ENCODE peak calls at places on chromosomes 3 and 15, in nine cellular contexts. One of them, this sample, is unnamed.

GRCh38 chr15:69820819-69821218 is 276.9 kb downstream of the TLE3 start:
- DNase-seq in tibial nerve: no peak
- DNase-seq in sigmoid colon: no peak
- DNase-seq in lower leg skin: no peak
- DNase-seq in A549: no peak
- DNase-seq in ovary: no peak
- DNase-seq in NB4: no peak
- DNase-seq in testis: no peak
- DNase-seq in heart left ventricle: no peak
- DNase-seq in this sample: no peak

GRCh38 chr3:85781806-85782205 is 823.0 kb downstream of the CADM2 start:
- DNase-seq in tibial nerve: no peak
- DNase-seq in sigmoid colon: no peak
- DNase-seq in lower leg skin: no peak
- DNase-seq in A549: no peak
- DNase-seq in ovary: no peak
- DNase-seq in NB4: no peak
- DNase-seq in testis: no peak
- DNase-seq in heart left ventricle: no peak
- DNase-seq in this sample: no peak

GRCh38 chr3:158452324-158452723 is 118.7 kb upstream of the MLF1 start:
- DNase-seq in tibial nerve: no peak
- DNase-seq in sigmoid colon: no peak
- DNase-seq in lower leg skin: no peak
- DNase-seq in A549: no peak
- DNase-seq in ovary: no peak
- DNase-seq in NB4: no peak
- DNase-seq in testis: no peak
- DNase-seq in heart left ventricle: no peak
- DNase-seq in this sample: no peak

GRCh38 chr15:37995461-37996347 is 61.3 kb downstream of the TMCO5A start:
- DNase-seq in tibial nerve: no peak
- DNase-seq in sigmoid colon: no peak
- DNase-seq in lower leg skin: no peak
- DNase-seq in A549: peak
- DNase-seq in ovary: no peak
- DNase-seq in NB4: peak
- DNase-seq in testis: peak
- DNase-seq in heart left ventricle: no peak
- DNase-seq in this sample: no peak

GRCh38 chr15:90159213-90159612 is 41.9 kb upstream of the SEMA4B start:
- DNase-seq in tibial nerve: no peak
- DNase-seq in sigmoid colon: no peak
- DNase-seq in lower leg skin: no peak
- DNase-seq in A549: no peak
- DNase-seq in ovary: no peak
- DNase-seq in NB4: no peak
- DNase-seq in testis: no peak
- DNase-seq in heart left ventricle: no peak
- DNase-seq in this sample: no peak

GRCh38 chr15:101526442-101526841 is 36.9 kb upstream of the PCSK6 start:
- DNase-seq in tibial nerve: no peak
- DNase-seq in sigmoid colon: no peak
- DNase-seq in lower leg skin: no peak
- DNase-seq in A549: no peak
- DNase-seq in ovary: no peak
- DNase-seq in NB4: no peak
- DNase-seq in testis: no peak
- DNase-seq in heart left ventricle: no peak
- DNase-seq in this sample: no peak

GRCh38 chr3:5731100-5731499 is 543.6 kb downstream of the EDEM1 start:
- DNase-seq in tibial nerve: no peak
- DNase-seq in sigmoid colon: no peak
- DNase-seq in lower leg skin: no peak
- DNase-seq in A549: peak
- DNase-seq in ovary: no peak
- DNase-seq in NB4: peak
- DNase-seq in testis: peak
- DNase-seq in heart left ventricle: no peak
- DNase-seq in this sample: no peak

GRCh38 chr3:170037463-170038433 is at the start of gene GPR160:
- DNase-seq in tibial nerve: peak
- DNase-seq in sigmoid colon: no peak
- DNase-seq in lower leg skin: peak
- DNase-seq in A549: peak
- DNase-seq in ovary: peak
- DNase-seq in NB4: peak
- DNase-seq in testis: peak
- DNase-seq in heart left ventricle: peak
- DNase-seq in this sample: peak

GRCh38 chr3:41579861-41580260 is 380.6 kb downstream of the CTNNB1 start:
- DNase-seq in tibial nerve: no peak
- DNase-seq in sigmoid colon: no peak
- DNase-seq in lower leg skin: no peak
- DNase-seq in A549: no peak
- DNase-seq in ovary: no peak
- DNase-seq in NB4: no peak
- DNase-seq in testis: no peak
- DNase-seq in heart left ventricle: no peak
- DNase-seq in this sample: no peak

GRCh38 chr15:59160880-59161593 is 45.6 kb upstream of the LDHAL6B start:
- DNase-seq in tibial nerve: no peak
- DNase-seq in sigmoid colon: no peak
- DNase-seq in lower leg skin: no peak
- DNase-seq in A549: peak
- DNase-seq in ovary: no peak
- DNase-seq in NB4: peak
- DNase-seq in testis: peak
- DNase-seq in heart left ventricle: no peak
- DNase-seq in this sample: no peak

DNA sequence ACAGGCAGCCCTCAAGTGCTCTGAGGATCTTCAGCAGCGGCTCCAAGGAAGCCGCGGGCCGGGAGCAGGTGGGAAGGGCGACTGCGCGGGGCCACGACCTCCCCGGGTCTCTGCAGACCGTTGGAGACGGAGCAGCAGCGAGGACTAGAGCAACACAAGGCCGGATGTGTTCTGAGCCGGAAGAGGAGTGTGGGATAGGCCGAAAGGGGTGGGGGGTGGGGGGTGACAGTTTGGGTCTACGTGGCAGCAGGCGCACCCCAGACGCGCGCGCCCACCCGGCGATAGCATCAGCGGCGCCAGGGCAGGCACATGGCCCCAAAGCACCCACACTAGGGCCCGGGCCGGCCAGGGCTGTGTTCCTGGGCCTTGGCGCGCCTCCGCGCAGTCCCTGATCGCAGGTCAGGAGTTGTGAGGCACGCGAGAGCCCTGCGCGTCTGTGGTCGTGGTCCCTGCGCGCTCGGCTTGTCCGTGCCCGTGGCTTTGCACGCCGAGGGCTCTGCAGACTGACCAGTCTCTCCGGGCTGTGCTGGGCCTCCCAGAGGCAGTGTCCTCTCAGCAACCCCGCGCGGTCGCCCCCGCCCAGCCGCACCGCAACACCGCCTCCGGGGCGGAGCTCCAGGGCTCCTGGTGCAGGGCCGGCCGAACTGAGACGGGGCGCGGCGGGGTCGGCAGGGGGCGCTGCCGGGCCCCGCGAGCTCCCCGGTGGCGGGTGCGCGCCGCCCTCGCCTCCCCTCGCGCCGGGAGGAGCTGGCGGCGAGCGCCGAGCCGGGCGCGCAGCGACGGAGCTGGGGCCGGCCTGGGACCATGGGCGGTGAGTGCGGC is at the start of gene PXYLP1:
- DNase-seq in tibial nerve: peak
- DNase-seq in sigmoid colon: peak
- DNase-seq in lower leg skin: peak
- DNase-seq in A549: peak
- DNase-seq in ovary: peak
- DNase-seq in NB4: peak
- DNase-seq in testis: peak
- DNase-seq in heart left ventricle: peak
- DNase-seq in this sample: peak
- TF ChIP-seq POLR2A in tibial nerve: peak
- TF ChIP-seq POLR2A in sigmoid colon: peak
- TF ChIP-seq POLR2A in lower leg skin: no peak
- TF ChIP-seq POLR2A in A549: peak
- TF ChIP-seq POLR2A in ovary: peak
- TF ChIP-seq POLR2A in NB4: peak
- TF ChIP-seq POLR2A in testis: no peak
- TF ChIP-seq POLR2A in heart left ventricle: no peak
- TF ChIP-seq POLR2A in this sample: peak

GRCh38 chr15:50435772-50436171 is 11.6 kb downstream of the USP8 start:
- DNase-seq in tibial nerve: no peak
- DNase-seq in sigmoid colon: no peak
- DNase-seq in lower leg skin: no peak
- DNase-seq in A549: no peak
- DNase-seq in ovary: no peak
- DNase-seq in NB4: no peak
- DNase-seq in testis: no peak
- DNase-seq in heart left ventricle: no peak
- DNase-seq in this sample: no peak

GRCh38 chr15:50438251-50438650 is 14.0 kb downstream of the USP8 start:
- DNase-seq in tibial nerve: no peak
- DNase-seq in sigmoid colon: no peak
- DNase-seq in lower leg skin: no peak
- DNase-seq in A549: no peak
- DNase-seq in ovary: no peak
- DNase-seq in NB4: no peak
- DNase-seq in testis: no peak
- DNase-seq in heart left ventricle: no peak
- DNase-seq in this sample: no peak

DNA sequence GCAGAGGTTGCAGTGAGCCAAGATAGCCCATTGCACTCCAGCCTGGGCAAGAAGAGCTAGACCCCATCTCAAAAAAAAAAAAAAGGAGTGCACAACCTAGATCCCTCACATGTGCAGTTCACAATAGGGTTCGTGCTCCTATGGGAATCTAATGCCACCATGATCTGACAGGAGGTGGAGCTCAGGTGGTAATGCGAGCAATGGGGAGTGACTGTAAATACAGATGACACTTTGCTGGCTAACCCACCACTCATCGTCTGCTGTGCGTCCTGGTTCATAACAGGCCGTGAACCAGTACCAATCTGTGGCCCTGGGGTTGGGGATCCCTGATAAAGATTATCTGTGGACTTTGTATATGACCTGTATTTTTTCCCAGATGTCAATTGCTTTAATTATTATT is 16.7 kb downstream of the USP8 start:
- DNase-seq in tibial nerve: no peak
- DNase-seq in sigmoid colon: no peak
- DNase-seq in lower leg skin: no peak
- DNase-seq in A549: no peak
- DNase-seq in ovary: no peak
- DNase-seq in NB4: no peak
- DNase-seq in testis: no peak
- DNase-seq in heart left ventricle: no peak
- DNase-seq in this sample: no peak
- TF ChIP-seq POLR2A in tibial nerve: no peak
- TF ChIP-seq POLR2A in sigmoid colon: no peak
- TF ChIP-seq POLR2A in lower leg skin: no peak
- TF ChIP-seq POLR2A in A549: no peak
- TF ChIP-seq POLR2A in ovary: no peak
- TF ChIP-seq POLR2A in NB4: no peak
- TF ChIP-seq POLR2A in testis: no peak
- TF ChIP-seq POLR2A in heart left ventricle: no peak
- TF ChIP-seq POLR2A in this sample: no peak

GRCh38 chr15:75452364-75452967 is 976 bp upstream of the SIN3A start:
- DNase-seq in tibial nerve: peak
- DNase-seq in sigmoid colon: peak
- DNase-seq in lower leg skin: peak
- DNase-seq in A549: peak
- DNase-seq in ovary: peak
- DNase-seq in NB4: peak
- DNase-seq in testis: peak
- DNase-seq in heart left ventricle: peak
- DNase-seq in this sample: peak
- TF ChIP-seq POLR2A in tibial nerve: peak
- TF ChIP-seq POLR2A in sigmoid colon: peak
- TF ChIP-seq POLR2A in lower leg skin: no peak
- TF ChIP-seq POLR2A in A549: no peak
- TF ChIP-seq POLR2A in ovary: no peak
- TF ChIP-seq POLR2A in NB4: peak
- TF ChIP-seq POLR2A in testis: no peak
- TF ChIP-seq POLR2A in heart left ventricle: no peak
- TF ChIP-seq POLR2A in this sample: no peak

DNA sequence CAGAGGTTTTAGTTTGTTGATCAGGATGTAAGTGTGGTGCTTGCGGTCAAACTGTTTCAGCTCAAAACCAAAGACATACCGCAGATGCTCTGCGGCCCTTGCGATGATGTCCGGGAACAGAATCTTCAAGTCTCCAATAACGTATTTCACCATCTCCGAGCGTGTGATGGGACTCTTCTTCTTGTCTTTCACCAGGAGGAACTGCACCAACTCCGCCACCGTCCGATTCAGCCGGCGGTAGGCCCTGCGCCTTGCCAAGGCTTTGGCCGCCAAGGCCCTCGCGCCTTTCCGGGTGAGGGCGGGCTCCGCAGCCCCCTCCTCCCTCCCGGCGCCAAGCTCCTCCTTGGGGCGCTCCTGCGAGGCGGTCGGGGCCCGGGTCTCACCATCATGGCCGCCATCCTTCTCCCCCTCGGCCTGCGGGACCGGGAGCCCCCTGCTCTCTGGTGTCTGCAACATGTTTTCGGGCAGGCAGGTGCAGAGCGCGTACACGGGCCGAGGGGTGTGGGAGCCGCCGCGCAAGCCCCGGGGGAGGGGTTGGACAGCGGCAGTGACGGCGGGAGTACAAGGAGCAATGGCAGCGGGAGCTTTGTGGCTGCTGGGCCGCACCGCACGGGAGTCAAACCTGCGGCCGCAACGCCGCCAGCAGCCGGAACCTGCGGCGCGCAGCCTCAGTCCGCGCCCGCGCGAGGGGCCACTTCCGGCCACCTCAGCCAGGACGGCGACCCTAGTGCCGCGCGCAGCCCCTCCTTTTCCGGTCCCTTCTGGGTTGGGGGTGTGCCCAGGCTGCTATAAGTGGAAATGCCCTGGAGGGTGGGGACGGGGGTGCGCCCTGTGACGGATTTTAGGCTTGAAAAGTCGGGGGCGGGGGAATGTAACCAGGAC is at the start of gene MAGEF1:
- DNase-seq in tibial nerve: peak
- DNase-seq in sigmoid colon: peak
- DNase-seq in lower leg skin: peak
- DNase-seq in A549: peak
- DNase-seq in ovary: peak
- DNase-seq in NB4: peak
- DNase-seq in testis: peak
- DNase-seq in heart left ventricle: peak
- DNase-seq in this sample: peak
- TF ChIP-seq POLR2A in tibial nerve: peak
- TF ChIP-seq POLR2A in sigmoid colon: peak
- TF ChIP-seq POLR2A in lower leg skin: no peak
- TF ChIP-seq POLR2A in A549: peak
- TF ChIP-seq POLR2A in ovary: peak
- TF ChIP-seq POLR2A in NB4: peak
- TF ChIP-seq POLR2A in testis: no peak
- TF ChIP-seq POLR2A in heart left ventricle: no peak
- TF ChIP-seq POLR2A in this sample: peak

This sample was measured in H54.